ENCODE peak calls at places on chromosome 17, in six cellular contexts. R is Panc1, V is right atrium auricular region, G is cardiac muscle cell, A is GM12878, Y is heart left ventricle. L is an unnamed sample. For H3K4me1, the result is how much of the 10 kb centered on the place peaks cover.

GRCh38 chr17:49053171-49053829 is 56.1 kb downstream of the IGF2BP1 start:
- DNase-seq in Y (no peak), A (no peak), R (no peak), V (no peak), G (no peak), L (no peak)

GRCh38 chr17:39281806-39282205 is 56.1 kb upstream of the STAC2 start:
- DNase-seq in G (no peak), A (no peak), R (no peak), Y (no peak), V (no peak), L (no peak)

GRCh38 chr17:41339571-41340169 is 11.0 kb downstream of the KRT33A start:
- DNase-seq in A (no peak), G (no peak), Y (no peak), R (no peak), V (no peak), L (no peak)

GRCh38 chr17:49093131-49093530 is 39.4 kb upstream of the B4GALNT2 start:
- DNase-seq in R (no peak), V (no peak), A (no peak), Y (no peak), G (no peak), L (no peak)

GRCh38 chr17:63714550-63715277 is 14.8 kb upstream of the LIMD2 start:
- DNase-seq in A (no peak), G (peak), R (no peak), Y (peak), V (no peak), L (no peak)

GRCh38 chr17:33667052-33667509 is 374.0 kb upstream of the ASIC2 start:
- DNase-seq in R (no peak), V (no peak), A (peak), G (no peak), Y (no peak), L (peak)

GRCh38 chr17:34299017-34299416 is 13.5 kb downstream of the CCL11 start:
- DNase-seq in G (no peak), A (no peak), V (no peak), Y (no peak), R (no peak), L (no peak)

GRCh38 chr17:3802461-3803307 is 1.7 kb upstream of the ITGAE start:
- DNase-seq in R (no peak), G (no peak), V (peak), Y (no peak), A (no peak), L (peak)

GRCh38 chr17:78022425-78022824 is 63.9 kb downstream of the TNRC6C start:
- DNase-seq in Y (no peak), A (no peak), V (no peak), R (no peak), G (no peak), L (no peak)

GRCh38 chr17:77280304-77280910 is 139.6 kb downstream of the SEC14L1 start:
- DNase-seq in G (no peak), Y (peak), R (no peak), V (no peak), A (no peak), L (peak)

GRCh38 chr17:39009471-39010085 is 42.4 kb upstream of the FBXO47 start:
- DNase-seq in R (no peak), Y (no peak), G (no peak), A (no peak), V (no peak), L (no peak)

GRCh38 chr17:45388604-45389325 is 43.9 kb downstream of the ARHGAP27 start:
- DNase-seq in A (no peak), G (no peak), Y (no peak), R (no peak), V (no peak), L (no peak)

GRCh38 chr17:67525239-67526135 is 148.4 kb downstream of the PITPNC1 start:
- DNase-seq in A (no peak), Y (no peak), V (no peak), G (no peak), R (no peak), L (no peak)

GRCh38 chr17:65514082-65514481 is 47.4 kb downstream of the AXIN2 start:
- DNase-seq in A (no peak), R (no peak), G (no peak), Y (no peak), V (no peak), L (peak)

GRCh38 chr17:17411692-17412091 is 65.1 kb upstream of the MED9 start:
- DNase-seq in Y (no peak), V (no peak), G (no peak), R (no peak), A (no peak), L (no peak)

GRCh38 chr17:39632153-39632941 is 4.6 kb upstream of the STARD3 start:
- DNase-seq in Y (no peak), A (no peak), R (no peak), G (no peak), V (no peak), L (no peak)

GRCh38 chr17:57892146-57892819 is 42.4 kb upstream of the MRPS23 start:
- DNase-seq in V (peak), A (no peak), Y (peak), R (peak), G (peak), L (no peak)

GRCh38 chr17:68074279-68074678 is 38.7 kb downstream of the KPNA2 start:
- DNase-seq in V (no peak), Y (no peak), R (no peak), A (no peak), G (no peak), L (no peak)

GRCh38 chr17:55278173-55278748 is 13.5 kb downstream of the HLF start:
- DNase-seq in V (no peak), R (no peak), G (no peak), A (no peak), Y (no peak), L (no peak)

GRCh38 chr17:67365762-67366192 is 600 bp downstream of the PSMD12 start:
- DNase-seq in R (no peak), Y (no peak), A (no peak), G (no peak), V (no peak), L (peak)

GRCh38 chr17:17628388-17629008 is 37.0 kb upstream of the PEMT start:
- DNase-seq in Y (no peak), V (no peak), G (no peak), R (no peak), A (peak), L (no peak)

GRCh38 chr17:63973930-63974593 is 1.3 kb upstream of the SCN4A start:
- DNase-seq in Y (no peak), R (no peak), G (no peak), A (no peak), V (no peak), L (no peak)

GRCh38 chr17:76998839-76999238 is 130.6 kb downstream of the MGAT5B start:
- DNase-seq in R (no peak), G (no peak), V (no peak), Y (no peak), A (no peak), L (no peak)

GRCh38 chr17:43564080-43564594 is 18.0 kb upstream of the ETV4 start:
- DNase-seq in G (no peak), V (no peak), A (no peak), Y (no peak), R (no peak), L (no peak)

GRCh38 chr17:11618861-11619566 is 20.7 kb downstream of the DNAH9 start:
- DNase-seq in Y (peak), A (no peak), R (no peak), G (no peak), V (no peak), L (no peak)

GRCh38 chr17:21036361-21036881 is 6.4 kb downstream of the USP22 start:
- DNase-seq in A (no peak), G (no peak), R (no peak), V (no peak), Y (no peak), L (peak)

GRCh38 chr17:49358638-49359247 is 3.3 kb downstream of the ZNF652 start:
- DNase-seq in R (no peak), V (no peak), Y (no peak), G (peak), A (peak), L (no peak)

GRCh38 chr17:50115744-50116143 is 14.2 kb downstream of the SAMD14 start:
- DNase-seq in R (no peak), Y (peak), G (no peak), A (no peak), V (peak), L (no peak)

GRCh38 chr17:17954079-17954478 is 18.1 kb downstream of the TOM1L2 start:
- DNase-seq in Y (no peak), R (no peak), G (no peak), A (no peak), V (no peak), L (no peak)

GRCh38 chr17:82775033-82775823 is 23.4 kb downstream of the TBCD start:
- DNase-seq in R (no peak), G (peak), Y (peak), A (no peak), V (no peak), L (no peak)

GRCh38 chr17:38452719-38453118 is 24.5 kb downstream of the ARHGAP23 start:
- DNase-seq in R (no peak), A (no peak), V (no peak), G (no peak), Y (no peak), L (no peak)

GRCh38 chr17:75875182-75875939 is 3.0 kb downstream of the TRIM47 start:
- DNase-seq in R (no peak), V (no peak), A (no peak), Y (peak), G (no peak), L (no peak)

GRCh38 chr17:879546-879945 is 97.4 kb downstream of the MRM3 start:
- DNase-seq in G (peak), Y (peak), R (peak), V (peak), A (peak), L (peak)

GRCh38 chr17:9467518-9467917 is 108.1 kb downstream of the STX8 start:
- DNase-seq in A (no peak), V (no peak), Y (no peak), R (no peak), G (peak), L (no peak)

GRCh38 chr17:83180264-83180995 is 101.0 kb downstream of the METRNL start:
- DNase-seq in R (no peak), A (no peak), Y (no peak), G (no peak), V (peak), L (no peak)

GRCh38 chr17:16215965-16216316 is 607 bp upstream of the NCOR1 start:
- DNase-seq in V (no peak), A (no peak), Y (no peak), R (no peak), G (no peak), L (no peak)

GRCh38 chr17:79023886-79024771 is at the start of gene C1QTNF1:
- DNase-seq in V (peak), R (no peak), G (peak), A (no peak), Y (peak), L (no peak)

GRCh38 chr17:72611172-72611571 is 481.3 kb downstream of the SLC39A11 start:
- DNase-seq in G (no peak), V (no peak), R (no peak), A (no peak), Y (no peak), L (no peak)

GRCh38 chr17:70989301-70989700 is 820.0 kb downstream of the KCNJ2 start:
- DNase-seq in G (no peak), V (no peak), A (no peak), R (no peak), Y (no peak), L (no peak)

DNA sequence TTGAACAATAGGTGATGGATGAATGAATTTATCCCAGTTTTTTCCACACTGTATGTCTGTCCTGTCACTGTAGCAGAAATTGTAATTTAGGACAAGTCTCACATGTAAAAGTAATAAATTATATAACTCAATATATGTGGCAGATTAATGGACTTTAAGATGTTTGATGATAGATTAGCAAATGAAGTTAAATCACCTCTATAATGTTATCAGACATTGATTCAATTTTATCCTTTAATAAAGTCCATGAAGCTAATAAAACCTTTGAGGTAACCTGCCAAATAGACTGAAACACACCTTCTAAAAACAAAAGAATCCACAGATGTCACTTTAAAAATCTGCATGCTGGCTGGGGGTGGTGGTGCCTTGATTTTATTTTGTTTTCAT is 83.3 kb upstream of the CORO6 start:
- DNase-seq in Y (no peak), A (no peak), R (no peak), V (no peak), G (no peak), L (no peak)
- H3K4me1 ChIP-seq in Y (half or more), A (under half), R (under half), V (under half), G (under half), L (under half)

GRCh38 chr17:74089869-74090464 is 113.5 kb upstream of the RPL38 start:
- DNase-seq in V (no peak), G (peak), Y (no peak), R (peak), A (peak), L (peak)
- TF ChIP-seq CTCF in V (no peak), G (peak), Y (peak), R (peak), A (peak), L (peak)

DNA sequence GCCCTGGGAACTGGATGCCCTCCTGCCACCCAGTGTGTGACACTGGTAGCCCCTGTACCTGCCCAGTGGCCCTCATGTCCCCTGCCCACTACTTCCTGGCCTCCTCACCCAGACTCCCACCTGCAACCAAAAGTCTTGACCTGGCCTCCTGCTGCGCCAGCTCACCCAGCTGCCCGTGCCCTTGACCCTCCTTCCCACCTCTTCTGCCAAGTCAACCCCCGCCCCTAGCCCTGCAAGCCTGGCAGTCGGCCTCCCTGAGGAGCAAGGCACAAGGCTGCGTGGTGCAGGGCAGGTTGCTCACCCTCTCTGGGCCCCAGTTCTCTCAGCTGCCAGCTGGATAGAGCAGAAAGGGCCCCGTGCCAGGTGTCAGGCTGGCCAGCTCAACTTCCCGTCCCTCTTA is 12.3 kb upstream of the FAM83G start:
- DNase-seq in V (no peak), G (no peak), R (no peak), Y (peak), A (no peak), L (no peak)
- H3K27ac ChIP-seq in V (no peak), G (no peak), R (no peak), Y (no peak), A (no peak), L (peak)

GRCh38 chr17:2598166-2598565 is 4.7 kb downstream of the PAFAH1B1 start:
- DNase-seq in A (no peak), V (no peak), G (no peak), R (no peak), Y (no peak), L (no peak)

GRCh38 chr17:2608350-2608913 is 15.0 kb downstream of the PAFAH1B1 start:
- DNase-seq in A (no peak), V (no peak), Y (no peak), R (no peak), G (no peak), L (no peak)

DNA sequence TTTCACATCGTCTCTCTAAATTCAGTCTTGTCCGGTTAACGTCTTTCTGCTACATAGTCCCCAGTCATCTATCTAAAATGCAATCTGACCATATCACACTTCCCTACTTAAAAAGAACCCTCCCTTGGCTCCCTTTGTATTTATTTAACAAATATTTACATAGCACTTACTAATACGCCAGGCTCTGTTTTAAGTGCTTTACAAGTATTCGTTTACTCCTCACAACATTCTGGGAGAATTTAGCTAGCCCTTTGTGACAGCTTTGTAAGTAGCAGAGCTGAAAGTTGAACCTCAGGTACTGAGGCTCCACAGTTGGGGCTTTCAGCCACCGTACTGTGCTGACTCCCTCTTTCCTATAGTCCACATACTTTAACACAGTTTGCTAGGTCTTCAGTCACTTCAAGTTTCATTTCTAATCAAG is 9.2 kb downstream of the PAFAH1B1 start:
- DNase-seq in V (no peak), R (no peak), A (no peak), Y (no peak), G (no peak), L (no peak)
- H3K4me1 ChIP-seq in V (under half), R (under half), A (under half), Y (half or more), G (under half), L (under half)

DNA sequence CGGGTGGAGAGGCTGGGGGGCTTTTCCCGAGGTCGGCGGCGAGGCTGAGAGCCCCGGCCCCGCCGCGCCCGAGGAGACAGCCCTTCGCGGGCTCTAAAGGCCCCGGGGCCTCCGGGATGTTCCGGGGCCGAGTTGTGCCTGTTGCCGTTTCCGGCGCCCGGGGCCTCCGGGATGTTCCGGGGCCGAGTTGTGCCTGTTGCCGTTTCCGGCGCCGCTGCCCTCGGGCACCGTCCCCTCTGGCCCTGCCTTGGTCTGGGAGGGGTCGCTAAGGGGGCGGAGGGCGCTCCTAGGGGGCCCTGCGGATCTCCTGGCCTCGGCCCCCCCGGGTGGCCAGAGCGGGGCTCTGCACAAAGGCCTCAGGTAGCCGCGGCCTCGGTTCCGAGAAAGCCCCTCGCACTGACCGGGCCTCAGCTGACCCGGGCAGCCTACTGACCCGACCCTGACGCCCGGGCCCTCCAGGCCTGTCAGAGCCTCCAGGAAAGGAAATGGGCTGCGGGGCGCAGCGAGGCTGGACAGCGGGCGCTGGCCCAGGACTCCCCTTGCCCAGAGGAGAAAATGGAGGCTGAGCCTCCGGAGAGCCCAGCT is 24.2 kb downstream of the ACTG1 start:
- DNase-seq in A (no peak), G (no peak), V (no peak), R (no peak), Y (no peak), L (no peak)
- TF ChIP-seq CTCF in A (no peak), G (no peak), V (no peak), R (no peak), Y (no peak), L (no peak)

DNA sequence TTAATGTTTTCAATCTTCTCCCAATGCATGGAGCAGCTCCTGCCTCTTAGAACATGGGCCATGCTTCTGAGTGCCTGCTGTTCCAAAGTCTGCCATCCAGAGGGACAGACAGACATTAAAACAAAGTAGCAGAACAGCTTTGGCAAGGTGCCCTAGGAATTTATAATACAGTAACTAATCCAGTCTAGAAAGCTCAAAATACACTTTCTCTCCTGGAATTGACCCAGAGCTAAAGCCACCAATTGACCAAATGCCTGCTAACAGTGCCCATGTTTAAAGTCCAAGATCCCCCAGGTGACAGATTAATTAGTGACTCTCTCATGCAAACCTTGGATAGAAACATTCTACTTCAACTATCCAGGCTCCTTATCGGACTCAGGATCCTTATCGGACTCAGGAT is 11.1 kb upstream of the CHRNE start:
- DNase-seq in G (no peak), Y (no peak), R (no peak), A (no peak), V (no peak), L (no peak)
- H3K27ac ChIP-seq in G (no peak), Y (no peak), R (no peak), A (no peak), V (no peak), L (no peak)

L was measured in foreskin keratinocyte.